ENCODE peak calls at places on chromosomes 7 and 10, in four cellular contexts. E, R, F and A are unnamed samples.

GRCh38 chr10:88820990-88821389 is 18.5 kb downstream of the LIPM start:
- DNase-seq in E (no peak), R (no peak), F (no peak), A (no peak)

GRCh38 chr10:66822801-66823200 is 103.0 kb upstream of the LRRTM3 start:
- DNase-seq in E (no peak), R (no peak), F (no peak), A (no peak)

GRCh38 chr7:148921189-148921588 is 37.1 kb upstream of the EZH2 start:
- DNase-seq in E (no peak), R (no peak), F (no peak), A (peak; percentile 34)

GRCh38 chr10:58969578-58969977 is 206.9 kb upstream of the PHYHIPL start:
- DNase-seq in E (no peak), R (no peak), F (no peak), A (no peak)

GRCh38 chr7:38006559-38006958 is 86.1 kb downstream of the EPDR1 start:
- DNase-seq in E (no peak), R (no peak), F (no peak), A (no peak)

GRCh38 chr7:73976761-73977625 is 51.0 kb upstream of the ELN start:
- DNase-seq in E (no peak), R (peak; percentile 58), F (peak; percentile 52), A (no peak)

GRCh38 chr7:130990178-130990832 is 256.3 kb upstream of the KLF14 start:
- DNase-seq in E (no peak), R (no peak), F (no peak), A (peak; percentile 68)

GRCh38 chr7:91397612-91398011 is 133.4 kb downstream of the FZD1 start:
- DNase-seq in E (no peak), R (no peak), F (no peak), A (no peak)

GRCh38 chr10:104966563-104967280 is 325.6 kb downstream of the SORCS3 start:
- DNase-seq in E (no peak), R (no peak), F (no peak), A (no peak)

GRCh38 chr10:33484787-33485186 is 150.3 kb upstream of the NRP1 start:
- DNase-seq in E (no peak), R (no peak), F (no peak), A (no peak)

GRCh38 chr10:13270877-13271551 is 28.9 kb downstream of the PHYH start:
- DNase-seq in E (no peak), R (no peak), F (no peak), A (no peak)

GRCh38 chr7:115679976-115680375 is 350.6 kb downstream of the TFEC start:
- DNase-seq in E (no peak), R (no peak), F (no peak), A (no peak)

GRCh38 chr10:21975378-21975990 is 28.0 kb downstream of the DNAJC1 start:
- DNase-seq in E (no peak), R (no peak), F (no peak), A (no peak)

GRCh38 chr10:89861584-89862287 is 160.3 kb downstream of the KIF20B start:
- DNase-seq in E (no peak), R (no peak), F (no peak), A (no peak)

GRCh38 chr10:80204193-80204714 is 1.1 kb downstream of the ANXA11 start:
- DNase-seq in E (no peak), R (no peak), F (peak; percentile 84), A (no peak)

GRCh38 chr10:85623758-85624157 is 742.8 kb downstream of the GRID1 start:
- DNase-seq in E (no peak), R (no peak), F (no peak), A (no peak)

GRCh38 chr7:7183833-7184463 is 1.6 kb downstream of the C1GALT1 start:
- DNase-seq in E (no peak), R (no peak), F (no peak), A (no peak)

GRCh38 chr10:117746541-117747195 is 204.1 kb downstream of the EMX2 start:
- DNase-seq in E (no peak), R (no peak), F (no peak), A (no peak)

GRCh38 chr7:25619963-25620799 is 391.9 kb upstream of the NPVF start:
- DNase-seq in E (no peak), R (no peak), F (no peak), A (no peak)

GRCh38 chr10:114103286-114103685 is 59.6 kb downstream of the ADRB1 start:
- DNase-seq in E (no peak), R (no peak), F (no peak), A (no peak)

GRCh38 chr10:52658112-52658511 is 114.5 kb downstream of the MBL2 start:
- DNase-seq in E (no peak), R (no peak), F (no peak), A (no peak)

GRCh38 chr7:120014920-120015465 is 258.0 kb upstream of the KCND2 start:
- DNase-seq in E (no peak), R (no peak), F (no peak), A (no peak)

GRCh38 chr7:131538791-131539179 is 17.6 kb downstream of the PODXL start:
- DNase-seq in E (no peak), R (peak; percentile 75), F (peak; percentile 61), A (no peak)

GRCh38 chr7:112205348-112206237 is 606 bp downstream of the DOCK4 start:
- DNase-seq in E (peak; percentile 77), R (peak; percentile 75), F (peak; percentile 93), A (peak; percentile 91)

GRCh38 chr7:133582766-133583523 is 330.1 kb downstream of the EXOC4 start:
- DNase-seq in E (no peak), R (no peak), F (no peak), A (no peak)

GRCh38 chr10:122344741-122345258 is 29.7 kb upstream of the PLEKHA1 start:
- DNase-seq in E (no peak), R (no peak), F (no peak), A (no peak)

GRCh38 chr7:115229401-115230083 is 307.6 kb downstream of the MDFIC start:
- DNase-seq in E (no peak), R (no peak), F (no peak), A (no peak)

GRCh38 chr7:131090866-131091692 is 236.6 kb upstream of the MKLN1 start:
- DNase-seq in E (no peak), R (no peak), F (no peak), A (no peak)

GRCh38 chr10:110636932-110637557 is 7.1 kb upstream of the RBM20 start:
- DNase-seq in E (no peak), R (peak; percentile 74), F (no peak), A (no peak)

GRCh38 chr7:81284576-81284975 is 365.7 kb upstream of the SEMA3C start:
- DNase-seq in E (no peak), R (no peak), F (no peak), A (no peak)

GRCh38 chr10:130161331-130161730 is 25.1 kb downstream of the GLRX3 start:
- DNase-seq in E (no peak), R (no peak), F (no peak), A (no peak)

GRCh38 chr10:130160775-130161174 is 24.6 kb downstream of the GLRX3 start:
- DNase-seq in E (no peak), R (no peak), F (no peak), A (no peak)

DNA sequence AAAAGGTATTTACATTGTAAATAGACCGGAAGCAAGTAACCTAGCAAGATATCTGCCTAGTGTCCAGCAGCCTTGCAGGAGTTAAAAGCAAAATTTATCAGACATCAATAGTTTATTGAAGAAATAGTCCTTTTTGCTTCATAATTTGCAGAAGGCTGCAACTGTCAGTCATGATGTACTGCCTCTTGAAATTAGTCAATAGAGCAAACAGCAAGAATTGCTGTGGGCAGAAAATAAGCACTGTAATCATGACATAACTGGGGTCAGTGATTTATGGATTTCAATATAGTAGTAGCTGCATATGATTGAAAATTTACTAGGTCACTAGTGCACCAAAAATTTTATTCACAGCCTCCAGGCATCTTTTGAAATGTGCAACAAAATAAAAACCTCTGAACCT is 23.2 kb downstream of the GLRX3 start:
- DNase-seq in E (no peak), R (no peak), F (no peak), A (no peak)
- TF ChIP-seq POLR2A in E (no peak), R (no peak), F (no peak), A (no peak)

GRCh38 chr7:123571187-123571586 is 13.6 kb upstream of the NDUFA5 start:
- DNase-seq in E (no peak), R (no peak), F (no peak), A (no peak)

GRCh38 chr7:123571684-123572083 is 14.1 kb upstream of the NDUFA5 start:
- DNase-seq in E (no peak), R (no peak), F (no peak), A (no peak)

GRCh38 chr7:123570390-123571182 is 13.0 kb upstream of the NDUFA5 start:
- DNase-seq in E (no peak), R (no peak), F (no peak), A (no peak)

GRCh38 chr7:123573371-123573770 is 15.8 kb upstream of the NDUFA5 start:
- DNase-seq in E (no peak), R (no peak), F (no peak), A (no peak)

DNA sequence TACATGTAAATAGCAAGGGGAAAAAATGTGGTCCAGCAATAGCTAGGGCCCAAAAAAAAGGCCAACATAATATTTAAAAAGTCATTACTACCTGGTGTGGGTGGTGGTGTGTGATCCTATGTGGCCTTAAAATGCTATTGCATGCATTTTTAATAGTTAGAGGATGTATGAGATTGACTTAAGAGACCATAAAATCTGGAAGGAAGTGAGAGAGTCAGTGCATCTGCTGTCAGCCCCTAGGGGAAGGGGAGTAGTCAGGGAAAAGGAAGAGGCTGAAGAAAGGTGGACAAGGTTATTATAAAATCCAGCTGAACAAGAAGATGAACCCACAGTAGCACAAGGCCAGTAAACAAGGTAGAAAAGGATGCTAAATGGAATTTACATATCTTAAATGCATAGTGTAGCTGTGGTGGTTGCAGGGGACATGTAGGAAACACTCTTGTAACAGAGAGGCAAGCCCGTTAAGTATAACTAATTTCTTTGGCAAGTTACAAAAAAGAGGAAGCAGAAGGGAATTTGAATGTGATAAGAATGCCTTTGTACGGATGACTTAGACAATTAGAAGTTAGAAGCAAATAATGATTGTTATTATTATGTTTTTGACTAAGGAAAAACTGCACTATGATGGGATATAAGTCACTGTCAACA is 11.9 kb upstream of the NDUFA5 start:
- DNase-seq in E (no peak), R (no peak), F (no peak), A (no peak)
- TF ChIP-seq POLR2A in E (no peak), R (no peak), F (no peak), A (no peak)

GRCh38 chr10:125662616-125663015 is 20.3 kb downstream of the TEX36 start:
- DNase-seq in E (no peak), R (no peak), F (no peak), A (no peak)
- TF ChIP-seq POLR2A in E (no peak), R (no peak), F (no peak), A (no peak)

DNA sequence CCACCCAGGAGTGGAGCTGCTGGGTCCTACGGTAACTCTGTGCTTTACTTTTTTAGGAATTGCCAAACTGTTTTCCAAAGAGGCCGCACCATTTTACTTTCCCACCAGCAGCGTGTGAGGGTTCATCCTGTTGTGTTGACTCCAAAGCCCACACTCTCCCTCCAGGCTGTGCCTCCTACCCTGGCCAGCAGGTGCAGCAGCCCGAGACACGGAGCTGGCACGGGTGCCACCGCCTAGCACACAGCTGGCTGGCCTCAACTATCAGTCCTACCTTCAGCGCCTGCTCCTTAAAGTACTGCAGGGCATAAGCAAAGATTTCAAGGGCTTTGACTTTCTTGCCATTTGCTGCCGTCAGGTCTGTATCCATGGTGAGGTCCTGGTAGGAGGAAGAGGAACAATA is 44.0 kb downstream of the HSPA12A start:
- DNase-seq in E (no peak), R (peak; percentile 13), F (no peak), A (no peak)
- TF ChIP-seq POLR2A in E (no peak), R (no peak), F (no peak), A (no peak)